ENCODE peak calls at places on chromosomes 3 and 15, in four cellular contexts. I, W, O and G are unnamed samples.

GRCh38 chr15:32687556-32687955 is 30.2 kb upstream of the GREM1 start:
- DNase-seq in O (no peak), W (no peak), I (no peak), G (no peak)

GRCh38 chr15:70235347-70235746 is 137.6 kb upstream of the TLE3 start:
- DNase-seq in I (no peak), O (no peak), W (no peak), G (no peak)

GRCh38 chr3:84989102-84989501 is 30.3 kb downstream of the CADM2 start:
- DNase-seq in I (no peak), O (no peak), W (no peak), G (no peak)

GRCh38 chr3:153246805-153247204 is 84.8 kb downstream of the RAP2B start:
- DNase-seq in W (no peak), O (no peak), I (no peak), G (no peak)

GRCh38 chr3:150765949-150766720 is 3.2 kb upstream of the SIAH2 start:
- DNase-seq in O (no peak), W (no peak), I (no peak), G (no peak)

GRCh38 chr3:50515565-50516047 is 12.2 kb upstream of the CACNA2D2 start:
- DNase-seq in W (peak), O (no peak), I (no peak), G (no peak)

GRCh38 chr15:25529774-25530173 is 91.0 kb upstream of the UBE3A start:
- DNase-seq in I (no peak), W (no peak), O (no peak), G (no peak)

GRCh38 chr3:111980716-111981456 is 2.1 kb downstream of the ABHD10 start:
- DNase-seq in O (no peak), I (no peak), W (no peak), G (no peak)

GRCh38 chr15:74203914-74204431 is 1.4 kb upstream of the STRA6 start:
- DNase-seq in I (no peak), O (no peak), W (no peak), G (no peak)

GRCh38 chr15:98907921-98908490 is 99.6 kb downstream of the PGPEP1L start:
- DNase-seq in O (no peak), I (no peak), W (no peak), G (no peak)

GRCh38 chr3:87856126-87856525 is 202.7 kb downstream of the CGGBP1 start:
- DNase-seq in W (no peak), I (no peak), O (peak), G (no peak)

GRCh38 chr3:127408684-127409420 is 121.0 kb upstream of the PRR20G start:
- DNase-seq in W (no peak), O (no peak), I (no peak), G (no peak)

GRCh38 chr3:128549283-128550112 is 56.5 kb upstream of the GATA2 start:
- DNase-seq in W (no peak), I (no peak), O (no peak), G (no peak)

GRCh38 chr15:81506936-81507335 is 132.9 kb upstream of the TMC3 start:
- DNase-seq in O (no peak), W (no peak), I (no peak), G (no peak)

GRCh38 chr3:197847866-197848401 is 56.9 kb downstream of the LRCH3 start:
- DNase-seq in I (no peak), O (no peak), W (peak), G (peak)

GRCh38 chr3:70264122-70264780 is 48.2 kb downstream of the MDFIC2 start:
- DNase-seq in O (no peak), W (peak), I (no peak), G (no peak)

GRCh38 chr15:37135225-37135624 is 34.9 kb upstream of the MEIS2 start:
- DNase-seq in O (no peak), W (no peak), I (no peak), G (peak)

GRCh38 chr3:32816439-32817194 is 1.2 kb upstream of the TRIM71 start:
- DNase-seq in W (no peak), I (no peak), O (no peak), G (peak)

GRCh38 chr15:78828930-78829329 is 17.7 kb upstream of the ADAMTS7 start:
- DNase-seq in W (no peak), O (no peak), I (no peak), G (no peak)

GRCh38 chr15:38823272-38823671 is 258.7 kb upstream of the RASGRP1 start:
- DNase-seq in O (no peak), I (no peak), W (no peak), G (no peak)

GRCh38 chr3:197168606-197169005 is 129.8 kb downstream of the DLG1 start:
- DNase-seq in O (no peak), I (no peak), W (no peak), G (no peak)

GRCh38 chr3:177538064-177538742 is 340.9 kb upstream of the TBL1XR1 start:
- DNase-seq in W (no peak), O (no peak), I (peak), G (no peak)

GRCh38 chr3:63383040-63383439 is 104.9 kb downstream of the SYNPR start:
- DNase-seq in O (no peak), W (no peak), I (no peak), G (no peak)

GRCh38 chr15:76071816-76072215 is 12.0 kb downstream of the TMEM266 start:
- DNase-seq in O (no peak), W (no peak), I (no peak), G (no peak)

GRCh38 chr3:185653949-185654757 is 68.1 kb downstream of the SENP2 start:
- DNase-seq in O (no peak), I (no peak), W (no peak), G (no peak)

DNA sequence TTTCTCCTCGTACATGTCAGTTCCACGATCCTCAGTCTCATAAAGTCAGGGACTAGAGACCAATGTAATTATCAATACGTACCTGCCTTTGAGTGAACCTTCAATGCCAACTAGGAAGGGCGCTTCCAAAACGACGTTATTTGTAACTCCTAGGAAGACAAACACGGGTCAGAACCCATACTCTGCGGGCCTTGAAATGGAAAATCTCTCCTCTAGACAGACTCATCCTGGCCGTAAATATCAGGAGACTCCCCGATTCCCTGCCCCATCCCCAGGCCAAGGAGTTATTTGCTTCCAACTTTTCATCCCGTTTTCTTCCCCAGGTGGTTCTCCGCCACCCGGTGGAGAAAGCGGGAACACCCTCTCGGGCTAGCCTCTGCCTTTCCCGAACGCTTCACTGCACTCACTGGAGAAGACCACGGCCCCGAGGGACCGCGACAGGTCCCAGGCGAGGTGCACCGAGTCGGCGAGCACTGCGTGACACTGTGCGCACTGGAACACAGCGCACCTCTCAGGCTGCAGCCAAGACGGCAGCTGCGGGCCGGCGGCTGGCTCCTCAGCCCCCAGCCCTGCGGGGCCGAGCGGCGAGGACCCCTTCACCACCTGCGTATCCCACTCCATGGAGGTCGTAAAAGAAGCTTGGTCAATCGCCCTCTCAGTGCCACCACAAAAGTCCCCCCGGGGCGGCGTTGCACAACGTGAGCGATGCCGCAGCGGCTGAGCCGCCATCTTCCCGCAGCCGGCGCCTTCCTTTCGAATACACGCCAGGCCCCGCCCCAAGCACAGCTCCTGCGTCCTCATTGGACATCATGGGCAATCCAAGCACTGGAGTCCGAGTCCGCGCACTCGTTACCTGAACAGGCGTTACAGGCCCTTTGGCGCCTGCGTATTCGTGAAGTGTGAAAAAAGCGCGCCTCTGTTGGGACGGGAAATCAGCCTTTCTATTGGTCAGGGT is at the start of gene OIP5:
- DNase-seq in O (peak), I (peak), W (peak), G (peak)
- TF ChIP-seq POLR2A in O (peak), I (no peak), W (peak), G (peak)

DNA sequence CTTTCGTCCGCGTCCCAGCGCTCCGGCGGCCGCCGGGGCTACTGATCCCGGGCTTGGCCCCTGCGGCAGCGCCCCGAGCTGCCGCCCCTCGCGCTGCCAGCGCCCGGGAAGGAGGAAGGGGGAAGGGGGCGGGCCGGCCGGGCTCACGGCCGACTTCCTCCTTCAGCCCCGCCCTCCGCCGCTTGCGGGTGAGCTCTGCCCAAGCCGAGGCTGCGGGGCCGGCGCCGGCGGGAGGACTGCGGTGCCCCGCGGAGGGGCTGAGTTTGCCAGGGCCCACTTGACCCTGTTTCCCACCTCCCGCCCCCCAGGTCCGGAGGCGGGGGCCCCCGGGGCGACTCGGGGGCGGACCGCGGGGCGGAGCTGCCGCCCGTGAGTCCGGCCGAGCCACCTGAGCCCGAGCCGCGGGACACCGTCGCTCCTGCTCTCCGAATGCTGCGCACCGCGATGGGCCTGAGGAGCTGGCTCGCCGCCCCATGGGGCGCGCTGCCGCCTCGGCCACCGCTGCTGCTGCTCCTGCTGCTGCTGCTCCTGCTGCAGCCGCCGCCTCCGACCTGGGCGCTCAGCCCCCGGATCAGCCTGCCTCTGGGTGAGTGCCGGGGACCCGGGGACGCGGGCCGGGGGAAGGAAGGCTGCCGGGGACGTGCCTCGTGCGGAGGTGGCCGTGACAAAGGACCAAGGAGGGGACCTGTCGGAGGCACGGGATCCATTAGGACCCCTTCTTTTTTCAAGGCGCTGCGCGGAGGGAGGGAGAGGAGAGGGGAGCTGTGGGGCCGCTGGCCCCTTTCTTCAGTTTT is at the start of gene SEMA4B:
- DNase-seq in W (peak), I (peak), O (peak), G (peak)
- TF ChIP-seq POLR2A in W (peak), I (peak), O (peak), G (no peak)

GRCh38 chr15:89632563-89633430 is 22.5 kb downstream of the KIF7 start:
- DNase-seq in O (no peak), I (no peak), W (no peak), G (no peak)

GRCh38 chr15:89630260-89630659 is 25.0 kb downstream of the KIF7 start:
- DNase-seq in O (no peak), I (no peak), W (no peak), G (no peak)

GRCh38 chr15:89633585-89633984 is 21.7 kb downstream of the KIF7 start:
- DNase-seq in W (no peak), I (no peak), O (no peak), G (no peak)

GRCh38 chr15:89630974-89631901 is 24.0 kb downstream of the KIF7 start:
- DNase-seq in W (no peak), I (no peak), O (no peak), G (no peak)

GRCh38 chr15:89631902-89632264 is 23.4 kb downstream of the KIF7 start:
- DNase-seq in O (no peak), W (no peak), I (no peak), G (no peak)
- TF ChIP-seq POLR2A in O (no peak), W (no peak), I (no peak), G (no peak)

GRCh38 chr3:124812291-124813265 is 74.6 kb downstream of the ITGB5 start:
- DNase-seq in W (peak), I (peak), O (peak), G (peak)

GRCh38 chr3:124811441-124811840 is 75.7 kb downstream of the ITGB5 start:
- DNase-seq in O (no peak), W (no peak), I (no peak), G (no peak)

GRCh38 chr3:124804875-124805274 is 74.6 kb downstream of the UMPS start:
- DNase-seq in O (no peak), W (no peak), I (no peak), G (no peak)

GRCh38 chr3:124810970-124811369 is 76.2 kb downstream of the ITGB5 start:
- DNase-seq in I (no peak), W (no peak), O (no peak), G (no peak)

GRCh38 chr3:124809039-124809438 is 78.1 kb downstream of the ITGB5 start:
- DNase-seq in W (no peak), I (no peak), O (no peak), G (no peak)
- TF ChIP-seq POLR2A in W (no peak), I (no peak), O (no peak), G (no peak)

DNA sequence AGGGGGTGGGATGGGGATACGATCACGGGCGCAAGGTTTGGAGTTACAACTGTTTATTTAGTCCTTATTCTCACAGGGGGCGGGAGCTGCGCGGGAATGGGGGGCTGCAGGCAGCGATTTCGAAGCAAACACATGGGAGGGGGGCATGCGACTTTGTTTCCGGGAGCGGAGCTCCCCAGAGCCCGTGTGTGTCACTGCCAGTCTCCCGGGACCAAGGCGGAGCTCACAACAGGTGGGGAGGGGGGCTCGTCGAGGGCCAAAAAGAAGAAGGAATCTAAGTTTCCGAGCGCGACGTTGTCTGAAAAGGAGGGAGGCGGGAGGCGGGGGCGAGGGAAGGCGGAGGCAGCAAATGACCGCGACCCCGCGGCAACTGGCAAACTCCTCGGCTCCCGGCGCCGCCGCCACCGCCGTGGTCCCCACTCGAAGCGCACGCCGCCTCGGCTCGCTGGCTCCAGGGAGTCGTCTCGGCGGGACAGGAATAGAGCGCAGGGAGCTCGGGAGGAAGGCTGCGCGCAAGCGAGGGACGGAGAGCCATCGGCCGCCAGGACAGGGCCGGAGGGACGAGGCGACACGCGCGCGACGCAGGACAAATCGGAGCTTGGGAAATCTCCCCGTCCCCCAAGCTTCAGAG is 1.4 kb downstream of the FOXP1 start:
- DNase-seq in W (peak), O (no peak), I (peak), G (peak)
- TF ChIP-seq POLR2A in W (peak), O (peak), I (no peak), G (no peak)

GRCh38 chr15:68411735-68412134 is 20.2 kb downstream of the ITGA11 start:
- DNase-seq in O (no peak), I (no peak), W (no peak), G (no peak)
- TF ChIP-seq POLR2A in O (no peak), I (no peak), W (no peak), G (no peak)

DNA sequence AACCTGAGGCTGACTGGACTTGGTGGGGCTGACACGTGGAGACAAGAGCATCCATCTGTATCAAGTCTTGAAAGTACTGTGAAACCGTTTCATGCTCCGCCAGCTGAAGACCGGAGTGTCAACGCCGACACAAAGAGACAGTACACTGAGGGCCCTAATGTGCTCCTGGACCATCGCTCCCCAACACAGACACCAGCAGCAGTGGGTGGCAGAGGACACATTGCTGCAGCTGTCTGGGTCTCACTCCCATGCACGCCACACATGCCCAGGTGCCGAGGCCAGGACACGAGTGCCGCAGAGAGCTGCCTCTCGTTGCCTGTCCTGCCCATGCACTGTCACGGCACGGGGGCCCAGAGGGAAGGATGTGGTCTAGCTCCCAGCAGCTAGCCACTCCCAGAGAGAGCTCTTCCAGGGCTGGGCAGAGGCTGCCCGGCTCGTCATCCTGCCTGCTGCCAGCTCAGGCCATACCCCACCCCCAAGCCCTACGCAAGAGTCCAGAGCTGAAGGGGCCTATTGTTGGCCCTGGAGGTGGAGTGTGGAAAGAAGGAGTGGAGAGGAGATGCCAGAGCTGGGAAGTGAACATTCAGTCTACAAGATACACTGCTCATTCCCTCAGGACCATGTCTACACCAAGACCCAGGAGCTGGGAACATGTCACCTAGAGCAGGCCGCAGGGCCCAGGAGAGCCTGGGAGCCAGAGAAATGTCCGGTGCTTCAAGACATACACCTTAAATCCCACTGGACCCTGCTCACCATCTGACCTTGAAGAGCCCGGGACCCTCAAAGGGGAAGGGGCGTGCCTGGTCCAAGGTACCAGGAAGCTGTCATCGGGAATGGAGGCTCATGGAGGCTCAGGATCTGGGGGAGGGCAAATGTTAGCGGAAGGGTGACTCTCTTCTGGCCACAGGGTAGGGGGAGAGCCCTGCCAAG is 7.7 kb downstream of the TNK2 start:
- DNase-seq in O (no peak), W (peak), I (peak), G (no peak)
- TF ChIP-seq POLR2A in O (no peak), W (no peak), I (peak), G (no peak)

GRCh38 chr3:25967385-25967784 is 177.5 kb downstream of the OXSM start:
- DNase-seq in W (no peak), I (no peak), O (no peak), G (no peak)
- TF ChIP-seq POLR2A in W (no peak), I (no peak), O (no peak), G (no peak)

GRCh38 chr3:67650084-67650483 is 4.3 kb downstream of the SUCLG2 start:
- DNase-seq in O (no peak), W (peak), I (no peak), G (no peak)
- TF ChIP-seq POLR2A in O (no peak), W (no peak), I (no peak), G (no peak)